ENCODE peak calls at places on chromosomes 1 and 21, in four cellular contexts. One of them, this sample, is unnamed.

GRCh38 chr1:203037509-203038190 is 11.4 kb downstream of the PPFIA4 start:
- DNase-seq in suprapubic skin: no peak
- DNase-seq in brain microvascular endothelial cell: no peak
- DNase-seq in astrocyte: no peak
- DNase-seq in this sample: no peak

GRCh38 chr21:34743831-34744230 is 75.0 kb downstream of the CLIC6 start:
- DNase-seq in brain microvascular endothelial cell: peak; percentile 18
- DNase-seq in astrocyte: peak; percentile 81
- DNase-seq in suprapubic skin: peak; percentile 70
- DNase-seq in this sample: peak; percentile 81

GRCh38 chr1:98677288-98677687 is 15.8 kb downstream of the SNX7 start:
- DNase-seq in brain microvascular endothelial cell: peak; percentile 24
- DNase-seq in suprapubic skin: no peak
- DNase-seq in astrocyte: peak; percentile 93
- DNase-seq in this sample: peak; percentile 56

GRCh38 chr1:51515312-51515960 is 3.6 kb downstream of the EPS15 start:
- DNase-seq in suprapubic skin: no peak
- DNase-seq in brain microvascular endothelial cell: no peak
- DNase-seq in astrocyte: no peak
- DNase-seq in this sample: no peak

GRCh38 chr1:162107911-162108310 is 38.4 kb downstream of the NOS1AP start:
- DNase-seq in brain microvascular endothelial cell: no peak
- DNase-seq in suprapubic skin: no peak
- DNase-seq in astrocyte: no peak
- DNase-seq in this sample: no peak

GRCh38 chr1:177286396-177286795 is 115.6 kb downstream of the BRINP2 start:
- DNase-seq in brain microvascular endothelial cell: no peak
- DNase-seq in astrocyte: peak; percentile 86
- DNase-seq in suprapubic skin: no peak
- DNase-seq in this sample: no peak

GRCh38 chr21:26405735-26406361 is 167.2 kb downstream of the CYYR1 start:
- DNase-seq in brain microvascular endothelial cell: peak; percentile 84
- DNase-seq in suprapubic skin: no peak
- DNase-seq in astrocyte: peak; percentile 88
- DNase-seq in this sample: peak; percentile 96

GRCh38 chr1:64282353-64282752 is 78.9 kb downstream of the UBE2U start:
- DNase-seq in brain microvascular endothelial cell: no peak
- DNase-seq in suprapubic skin: no peak
- DNase-seq in astrocyte: no peak
- DNase-seq in this sample: peak; percentile 22

GRCh38 chr1:53367503-53368313 is 39.8 kb upstream of the LRP8 start:
- DNase-seq in suprapubic skin: peak; percentile 52
- DNase-seq in astrocyte: no peak
- DNase-seq in brain microvascular endothelial cell: no peak
- DNase-seq in this sample: no peak

GRCh38 chr1:21331752-21332480 is 41.7 kb upstream of the ECE1 start:
- DNase-seq in suprapubic skin: no peak
- DNase-seq in brain microvascular endothelial cell: no peak
- DNase-seq in astrocyte: no peak
- DNase-seq in this sample: no peak

DNA sequence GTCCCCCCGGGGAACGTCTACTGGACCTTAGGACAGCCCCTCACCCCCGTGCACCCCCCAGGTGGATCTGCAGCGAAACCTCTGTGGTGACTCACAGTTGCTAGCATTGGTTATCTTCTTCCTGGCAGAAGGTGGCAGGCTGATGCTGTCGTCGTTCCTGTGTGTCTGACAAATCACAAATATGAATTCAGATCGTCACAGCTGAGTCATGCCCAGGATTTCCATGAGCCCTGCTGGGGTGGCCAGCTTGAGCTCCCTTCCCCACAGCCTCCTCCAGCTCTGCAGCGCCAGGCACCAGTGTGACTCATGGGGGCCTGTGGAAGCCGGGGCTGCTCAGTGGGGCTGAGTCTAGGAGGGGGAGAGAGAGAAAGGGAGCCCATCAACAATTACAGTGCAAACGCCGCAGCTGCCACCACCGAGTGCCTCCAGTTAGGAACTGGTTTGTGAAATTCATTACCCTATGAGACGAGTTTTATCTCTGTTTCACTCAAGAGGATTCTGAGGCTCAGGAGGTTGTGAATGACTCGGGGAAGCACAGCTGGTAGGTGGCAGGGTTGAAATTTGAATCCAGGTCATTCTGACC is 197.9 kb downstream of the DYRK1A start:
- DNase-seq in suprapubic skin: peak; percentile 91
- DNase-seq in astrocyte: peak; percentile 99
- DNase-seq in brain microvascular endothelial cell: peak; percentile 99
- DNase-seq in this sample: peak; percentile 97
- TF ChIP-seq CTCF in suprapubic skin: no peak
- TF ChIP-seq CTCF in astrocyte: no peak
- TF ChIP-seq CTCF in brain microvascular endothelial cell: peak; percentile 6
- TF ChIP-seq CTCF in this sample: peak; percentile 66

DNA sequence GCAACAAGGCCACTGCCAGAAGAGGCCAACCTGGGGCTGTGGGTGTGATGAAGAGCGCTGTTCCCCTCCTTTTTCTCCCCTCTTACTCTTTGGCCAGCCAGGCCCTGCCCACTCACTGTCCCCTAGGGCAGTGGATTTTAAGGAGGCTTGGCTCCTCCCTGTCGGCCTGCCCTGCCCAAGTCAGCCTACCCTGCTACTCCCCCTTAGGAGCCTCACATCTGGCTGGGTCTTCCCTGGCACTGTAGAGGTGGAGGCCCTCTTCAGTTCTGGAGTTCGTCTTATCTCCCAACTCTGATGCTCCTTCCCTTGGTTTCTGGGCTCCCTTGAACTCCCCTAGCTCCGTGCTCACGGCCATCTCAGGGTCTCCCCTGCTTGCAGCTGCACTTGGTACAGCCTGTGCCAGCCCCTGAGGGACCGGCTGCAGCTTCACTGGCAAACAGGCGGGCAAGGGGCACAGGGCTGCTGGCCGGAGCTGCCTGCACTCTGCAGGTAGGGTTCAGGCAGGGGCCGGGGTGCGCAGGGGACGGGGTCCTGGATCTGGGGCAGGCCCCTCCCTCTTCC is 4.0 kb downstream of the AMPD2 start:
- DNase-seq in suprapubic skin: no peak
- DNase-seq in astrocyte: no peak
- DNase-seq in brain microvascular endothelial cell: no peak
- DNase-seq in this sample: no peak
- H3K27ac ChIP-seq in suprapubic skin: no peak overlapping the region
- H3K27ac ChIP-seq in astrocyte: no peak overlapping the region
- H3K27ac ChIP-seq in brain microvascular endothelial cell: no peak overlapping the region
- H3K27ac ChIP-seq in this sample: no peak overlapping the region

DNA sequence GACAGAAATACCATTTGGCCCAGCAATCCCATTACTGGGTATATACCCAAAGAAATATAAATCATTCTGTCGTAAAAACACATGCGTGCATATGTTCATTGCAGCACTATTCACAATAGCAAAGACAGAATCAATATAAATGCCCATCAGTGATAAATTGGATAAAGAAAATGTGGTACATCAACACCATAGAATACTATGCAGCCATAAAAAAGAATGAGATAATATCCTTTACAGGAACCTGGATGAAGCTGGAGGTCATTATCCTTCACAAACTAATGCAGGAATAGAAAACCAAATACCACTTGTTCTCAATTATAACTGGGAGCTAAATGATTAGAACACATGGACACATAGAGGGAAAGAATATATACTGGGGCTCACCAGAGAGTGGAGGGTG is 109.6 kb upstream of the SLC35F3 start:
- DNase-seq in suprapubic skin: no peak
- DNase-seq in brain microvascular endothelial cell: no peak
- DNase-seq in astrocyte: no peak
- DNase-seq in this sample: no peak
- H3K27me3 ChIP-seq in suprapubic skin: peaks cover 4% of the 10 kb centered on the region
- H3K27me3 ChIP-seq in brain microvascular endothelial cell: no peaks in the 10 kb centered on the region
- H3K27me3 ChIP-seq in astrocyte: no peaks in the 10 kb centered on the region
- H3K27me3 ChIP-seq in this sample: peaks cover 18% of the 10 kb centered on the region

DNA sequence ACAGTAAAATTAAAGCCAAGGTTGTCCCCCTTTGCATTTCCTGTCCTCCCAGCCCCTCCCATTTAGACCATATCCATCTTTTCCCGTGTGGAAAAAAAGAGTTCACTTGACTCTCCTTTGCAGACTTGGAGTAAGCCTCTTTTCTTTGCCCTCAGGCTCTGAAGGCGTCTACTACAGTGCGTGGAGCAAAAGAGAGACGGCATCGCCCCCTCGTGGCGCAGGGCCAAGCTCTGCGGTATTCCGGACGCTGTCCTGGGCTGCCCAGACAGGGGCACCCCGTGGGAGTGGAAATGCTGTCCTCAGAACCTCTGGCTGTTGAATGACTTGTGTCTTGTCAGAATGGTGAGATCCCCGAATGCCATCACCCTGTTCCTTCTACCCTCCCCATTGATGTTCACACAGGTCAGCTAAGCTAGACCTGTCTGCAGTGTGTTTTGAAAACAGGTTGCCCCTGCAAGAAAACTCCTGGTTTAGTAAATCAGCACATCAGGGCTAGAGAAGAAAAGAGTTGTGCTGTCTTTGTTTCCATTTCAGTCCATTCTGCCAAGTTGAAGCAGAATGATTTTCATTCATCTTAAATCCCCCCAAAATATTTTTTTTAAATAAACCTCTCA is 12.3 kb upstream of the GJA8 start:
- DNase-seq in brain microvascular endothelial cell: peak; percentile 60
- DNase-seq in astrocyte: peak; percentile 14
- DNase-seq in suprapubic skin: no peak
- DNase-seq in this sample: peak; percentile 24
- TF ChIP-seq CTCF in brain microvascular endothelial cell: peak; percentile 85
- TF ChIP-seq CTCF in astrocyte: peak; percentile 52
- TF ChIP-seq CTCF in suprapubic skin: peak; percentile 25
- TF ChIP-seq CTCF in this sample: peak; percentile 85

GRCh38 chr21:43824250-43824882 is 35.0 kb downstream of the RRP1 start:
- DNase-seq in suprapubic skin: no peak
- DNase-seq in astrocyte: peak; percentile 45
- DNase-seq in brain microvascular endothelial cell: peak; percentile 32
- DNase-seq in this sample: no peak
- H3K27ac ChIP-seq in suprapubic skin: no peak overlapping the region
- H3K27ac ChIP-seq in astrocyte: no peak overlapping the region
- H3K27ac ChIP-seq in brain microvascular endothelial cell: no peak overlapping the region
- H3K27ac ChIP-seq in this sample: no peak overlapping the region

GRCh38 chr1:36994294-36994693 is 40.0 kb downstream of the GRIK3 start:
- DNase-seq in brain microvascular endothelial cell: no peak
- DNase-seq in astrocyte: no peak
- DNase-seq in suprapubic skin: no peak
- DNase-seq in this sample: no peak
- H3K27me3 ChIP-seq in brain microvascular endothelial cell: no peaks in the 10 kb centered on the region
- H3K27me3 ChIP-seq in astrocyte: no peaks in the 10 kb centered on the region
- H3K27me3 ChIP-seq in suprapubic skin: peaks cover 37% of the 10 kb centered on the region
- H3K27me3 ChIP-seq in this sample: no peaks in the 10 kb centered on the region

GRCh38 chr1:36871146-36871971 is 163.0 kb downstream of the GRIK3 start:
- DNase-seq in astrocyte: no peak
- DNase-seq in suprapubic skin: peak; percentile 14
- DNase-seq in brain microvascular endothelial cell: no peak
- DNase-seq in this sample: no peak

GRCh38 chr1:36876990-36877389 is 157.3 kb downstream of the GRIK3 start:
- DNase-seq in suprapubic skin: no peak
- DNase-seq in brain microvascular endothelial cell: no peak
- DNase-seq in astrocyte: no peak
- DNase-seq in this sample: no peak

GRCh38 chr1:36872858-36873257 is 161.5 kb downstream of the GRIK3 start:
- DNase-seq in astrocyte: no peak
- DNase-seq in brain microvascular endothelial cell: no peak
- DNase-seq in suprapubic skin: peak; percentile 18
- DNase-seq in this sample: no peak

GRCh38 chr1:36872126-36872754 is 162.1 kb downstream of the GRIK3 start:
- DNase-seq in suprapubic skin: peak; percentile 32
- DNase-seq in astrocyte: no peak
- DNase-seq in brain microvascular endothelial cell: no peak
- DNase-seq in this sample: no peak

GRCh38 chr1:36874271-36875017 is 159.9 kb downstream of the GRIK3 start:
- DNase-seq in brain microvascular endothelial cell: no peak
- DNase-seq in suprapubic skin: peak; percentile 26
- DNase-seq in astrocyte: no peak
- DNase-seq in this sample: no peak
- TF ChIP-seq CTCF in brain microvascular endothelial cell: no peak
- TF ChIP-seq CTCF in suprapubic skin: no peak
- TF ChIP-seq CTCF in astrocyte: no peak
- TF ChIP-seq CTCF in this sample: no peak

GRCh38 chr1:111204211-111204883 is 3.9 kb upstream of the DENND2D start:
- DNase-seq in suprapubic skin: peak; percentile 70
- DNase-seq in astrocyte: no peak
- DNase-seq in brain microvascular endothelial cell: no peak
- DNase-seq in this sample: no peak
- H3K27ac ChIP-seq in suprapubic skin: peak overlapping the region; percentile 92
- H3K27ac ChIP-seq in astrocyte: no peak overlapping the region
- H3K27ac ChIP-seq in brain microvascular endothelial cell: no peak overlapping the region
- H3K27ac ChIP-seq in this sample: peak overlapping the region; percentile 51

GRCh38 chr1:83999316-83999819 is 436 bp upstream of the TTLL7 start:
- DNase-seq in suprapubic skin: peak; percentile 72
- DNase-seq in astrocyte: peak; percentile 65
- DNase-seq in brain microvascular endothelial cell: peak; percentile 70
- DNase-seq in this sample: peak; percentile 65

GRCh38 chr1:84001501-84001900 is 2.6 kb upstream of the TTLL7 start:
- DNase-seq in brain microvascular endothelial cell: no peak
- DNase-seq in suprapubic skin: no peak
- DNase-seq in astrocyte: no peak
- DNase-seq in this sample: no peak

GRCh38 chr1:84000954-84001495 is 2.1 kb upstream of the TTLL7 start:
- DNase-seq in brain microvascular endothelial cell: no peak
- DNase-seq in suprapubic skin: no peak
- DNase-seq in astrocyte: no peak
- DNase-seq in this sample: no peak

GRCh38 chr1:83998599-83999315 is at the start of gene TTLL7:
- DNase-seq in suprapubic skin: peak; percentile 77
- DNase-seq in astrocyte: no peak
- DNase-seq in brain microvascular endothelial cell: peak; percentile 63
- DNase-seq in this sample: no peak

DNA sequence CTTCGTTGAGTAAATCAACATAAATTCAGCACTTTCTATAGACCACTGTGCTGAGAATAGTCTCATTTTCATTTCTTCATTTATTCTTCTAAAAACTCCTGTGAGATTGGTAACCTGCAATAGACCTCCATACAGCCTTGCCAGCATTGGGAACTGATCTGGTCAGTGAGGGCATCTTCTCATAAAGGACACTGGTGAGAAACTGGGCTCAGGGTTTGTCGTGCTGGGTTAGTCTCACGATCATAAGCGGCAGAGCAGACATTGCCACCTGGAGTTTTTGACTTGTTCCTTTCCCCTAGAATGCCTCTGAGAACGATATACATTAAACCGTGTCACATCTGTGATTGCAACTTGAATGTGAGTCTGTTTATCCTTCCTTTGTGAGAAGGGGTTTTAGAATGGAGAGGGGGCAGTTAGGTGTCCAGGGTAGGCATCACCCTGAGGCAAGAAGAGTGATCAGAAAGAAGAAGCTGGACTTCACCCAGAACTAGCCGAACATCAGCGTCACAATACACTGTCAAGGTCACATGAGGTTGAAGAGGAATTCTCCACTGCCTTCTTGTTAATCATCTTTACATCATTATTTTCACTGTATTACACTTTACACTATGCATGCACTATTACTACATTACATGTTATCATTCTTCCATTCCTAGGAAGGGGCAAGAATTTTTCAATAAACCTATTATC is 1.4 kb upstream of the TTLL7 start:
- DNase-seq in brain microvascular endothelial cell: no peak
- DNase-seq in astrocyte: no peak
- DNase-seq in suprapubic skin: no peak
- DNase-seq in this sample: no peak
- H3K27me3 ChIP-seq in brain microvascular endothelial cell: no peaks in the 10 kb centered on the region
- H3K27me3 ChIP-seq in astrocyte: no peaks in the 10 kb centered on the region
- H3K27me3 ChIP-seq in suprapubic skin: peaks cover 20% of the 10 kb centered on the region
- H3K27me3 ChIP-seq in this sample: no peaks in the 10 kb centered on the region

This sample was measured in foreskin keratinocyte.